ENCODE peak calls at places on chromosome 3, in eight cellular contexts. One of them, this sample, is unnamed.

GRCh38 chr3:20225769-20226168 is 39.8 kb upstream of the SGO1 start:
- DNase-seq in activated T-cell treated with anti-CD3 and anti-CD28 coated beads for 1 hour: no peak
- DNase-seq in A549: peak
- DNase-seq in neural progenitor cell: peak
- DNase-seq in COR-L47: peak
- DNase-seq in heart left ventricle: no peak
- DNase-seq in posterior vena cava: no peak
- DNase-seq in stimulated activated CD4-positive, alpha-beta T cell treated with anti-CD3 and anti-CD28 coated beads, Interleukin-12 subunit alpha, Interleukin-12 subunit beta, amount 100 ng/mL, for 4 hours: no peak
- DNase-seq in this sample: no peak

GRCh38 chr3:130894130-130894872 is 417 bp downstream of the ATP2C1 start:
- DNase-seq in activated T-cell treated with anti-CD3 and anti-CD28 coated beads for 1 hour: peak
- DNase-seq in A549: peak
- DNase-seq in neural progenitor cell: peak
- DNase-seq in COR-L47: peak
- DNase-seq in heart left ventricle: peak
- DNase-seq in posterior vena cava: peak
- DNase-seq in stimulated activated CD4-positive, alpha-beta T cell treated with anti-CD3 and anti-CD28 coated beads, Interleukin-12 subunit alpha, Interleukin-12 subunit beta, amount 100 ng/mL, for 4 hours: peak
- DNase-seq in this sample: no peak

GRCh38 chr3:151879684-151880282 is 6.3 kb downstream of the SUCNR1 start:
- DNase-seq in activated T-cell treated with anti-CD3 and anti-CD28 coated beads for 1 hour: no peak
- DNase-seq in A549: no peak
- DNase-seq in neural progenitor cell: no peak
- DNase-seq in COR-L47: no peak
- DNase-seq in heart left ventricle: no peak
- DNase-seq in posterior vena cava: no peak
- DNase-seq in stimulated activated CD4-positive, alpha-beta T cell treated with anti-CD3 and anti-CD28 coated beads, Interleukin-12 subunit alpha, Interleukin-12 subunit beta, amount 100 ng/mL, for 4 hours: no peak
- DNase-seq in this sample: no peak

GRCh38 chr3:197475514-197475913 is 80.3 kb downstream of the BDH1 start:
- DNase-seq in activated T-cell treated with anti-CD3 and anti-CD28 coated beads for 1 hour: no peak
- DNase-seq in A549: no peak
- DNase-seq in neural progenitor cell: no peak
- DNase-seq in COR-L47: no peak
- DNase-seq in heart left ventricle: no peak
- DNase-seq in posterior vena cava: no peak
- DNase-seq in stimulated activated CD4-positive, alpha-beta T cell treated with anti-CD3 and anti-CD28 coated beads, Interleukin-12 subunit alpha, Interleukin-12 subunit beta, amount 100 ng/mL, for 4 hours: no peak
- DNase-seq in this sample: no peak

GRCh38 chr3:66763294-66763693 is 234.8 kb upstream of the KBTBD8 start:
- DNase-seq in activated T-cell treated with anti-CD3 and anti-CD28 coated beads for 1 hour: no peak
- DNase-seq in A549: no peak
- DNase-seq in neural progenitor cell: no peak
- DNase-seq in COR-L47: no peak
- DNase-seq in heart left ventricle: no peak
- DNase-seq in posterior vena cava: no peak
- DNase-seq in stimulated activated CD4-positive, alpha-beta T cell treated with anti-CD3 and anti-CD28 coated beads, Interleukin-12 subunit alpha, Interleukin-12 subunit beta, amount 100 ng/mL, for 4 hours: no peak
- DNase-seq in this sample: no peak

GRCh38 chr3:110881069-110881468 is 190.5 kb upstream of the NECTIN3 start:
- DNase-seq in activated T-cell treated with anti-CD3 and anti-CD28 coated beads for 1 hour: no peak
- DNase-seq in A549: peak
- DNase-seq in neural progenitor cell: peak
- DNase-seq in COR-L47: peak
- DNase-seq in heart left ventricle: peak
- DNase-seq in posterior vena cava: peak
- DNase-seq in stimulated activated CD4-positive, alpha-beta T cell treated with anti-CD3 and anti-CD28 coated beads, Interleukin-12 subunit alpha, Interleukin-12 subunit beta, amount 100 ng/mL, for 4 hours: no peak
- DNase-seq in this sample: peak

GRCh38 chr3:186532641-186533072 is 11.5 kb downstream of the CRYGS start:
- DNase-seq in activated T-cell treated with anti-CD3 and anti-CD28 coated beads for 1 hour: no peak
- DNase-seq in A549: no peak
- DNase-seq in neural progenitor cell: peak
- DNase-seq in COR-L47: no peak
- DNase-seq in heart left ventricle: no peak
- DNase-seq in posterior vena cava: no peak
- DNase-seq in stimulated activated CD4-positive, alpha-beta T cell treated with anti-CD3 and anti-CD28 coated beads, Interleukin-12 subunit alpha, Interleukin-12 subunit beta, amount 100 ng/mL, for 4 hours: no peak
- DNase-seq in this sample: no peak

GRCh38 chr3:139319428-139320402 is 24.1 kb upstream of the MRPS22 start:
- DNase-seq in activated T-cell treated with anti-CD3 and anti-CD28 coated beads for 1 hour: no peak
- DNase-seq in A549: peak
- DNase-seq in neural progenitor cell: peak
- DNase-seq in COR-L47: peak
- DNase-seq in heart left ventricle: no peak
- DNase-seq in posterior vena cava: peak
- DNase-seq in stimulated activated CD4-positive, alpha-beta T cell treated with anti-CD3 and anti-CD28 coated beads, Interleukin-12 subunit alpha, Interleukin-12 subunit beta, amount 100 ng/mL, for 4 hours: no peak
- DNase-seq in this sample: no peak

GRCh38 chr3:113575191-113575590 is 42.8 kb downstream of the SIDT1 start:
- DNase-seq in activated T-cell treated with anti-CD3 and anti-CD28 coated beads for 1 hour: no peak
- DNase-seq in A549: peak
- DNase-seq in neural progenitor cell: peak
- DNase-seq in COR-L47: peak
- DNase-seq in heart left ventricle: no peak
- DNase-seq in posterior vena cava: no peak
- DNase-seq in stimulated activated CD4-positive, alpha-beta T cell treated with anti-CD3 and anti-CD28 coated beads, Interleukin-12 subunit alpha, Interleukin-12 subunit beta, amount 100 ng/mL, for 4 hours: no peak
- DNase-seq in this sample: no peak

GRCh38 chr3:107064445-107065060 is 312.7 kb upstream of the CCDC54 start:
- DNase-seq in activated T-cell treated with anti-CD3 and anti-CD28 coated beads for 1 hour: peak
- DNase-seq in A549: peak
- DNase-seq in neural progenitor cell: peak
- DNase-seq in COR-L47: peak
- DNase-seq in heart left ventricle: peak
- DNase-seq in posterior vena cava: no peak
- DNase-seq in stimulated activated CD4-positive, alpha-beta T cell treated with anti-CD3 and anti-CD28 coated beads, Interleukin-12 subunit alpha, Interleukin-12 subunit beta, amount 100 ng/mL, for 4 hours: peak
- DNase-seq in this sample: peak

GRCh38 chr3:71201939-71202338 is 381.6 kb downstream of the FOXP1 start:
- DNase-seq in activated T-cell treated with anti-CD3 and anti-CD28 coated beads for 1 hour: no peak
- DNase-seq in A549: no peak
- DNase-seq in neural progenitor cell: no peak
- DNase-seq in COR-L47: no peak
- DNase-seq in heart left ventricle: peak
- DNase-seq in posterior vena cava: peak
- DNase-seq in stimulated activated CD4-positive, alpha-beta T cell treated with anti-CD3 and anti-CD28 coated beads, Interleukin-12 subunit alpha, Interleukin-12 subunit beta, amount 100 ng/mL, for 4 hours: no peak
- DNase-seq in this sample: no peak

GRCh38 chr3:141656771-141657170 is 81.3 kb upstream of the RNF7 start:
- DNase-seq in activated T-cell treated with anti-CD3 and anti-CD28 coated beads for 1 hour: no peak
- DNase-seq in A549: no peak
- DNase-seq in neural progenitor cell: no peak
- DNase-seq in COR-L47: no peak
- DNase-seq in heart left ventricle: no peak
- DNase-seq in posterior vena cava: no peak
- DNase-seq in stimulated activated CD4-positive, alpha-beta T cell treated with anti-CD3 and anti-CD28 coated beads, Interleukin-12 subunit alpha, Interleukin-12 subunit beta, amount 100 ng/mL, for 4 hours: no peak
- DNase-seq in this sample: no peak

This sample was measured in NCI-H774.